ENCODE peak calls at places on chromosomes 16 and 17, in five cellular contexts. C, G, I, Q and P are unnamed samples.

GRCh38 chr16:81431554-81432353 is 12.9 kb upstream of the CMIP start:
- DNase-seq in G (no peak), I (no peak), Q (no peak), C (no peak), P (no peak)

GRCh38 chr17:56110463-56111138 is 42.7 kb upstream of the ANKFN1 start:
- DNase-seq in Q (no peak), C (no peak), G (no peak), I (no peak), P (peak)

GRCh38 chr17:72697602-72698146 is 394.8 kb downstream of the SLC39A11 start:
- DNase-seq in I (no peak), C (no peak), G (no peak), Q (no peak), P (no peak)

GRCh38 chr16:66250686-66251405 is 115.6 kb upstream of the CDH5 start:
- DNase-seq in I (no peak), G (no peak), Q (no peak), C (peak), P (no peak)

GRCh38 chr17:49972486-49973270 is 3.7 kb downstream of the DLX4 start:
- DNase-seq in I (no peak), G (no peak), C (no peak), Q (no peak), P (no peak)

GRCh38 chr17:76546556-76547182 is 6.8 kb downstream of the PRCD start:
- DNase-seq in Q (no peak), G (no peak), I (no peak), C (peak), P (peak)

GRCh38 chr16:89190150-89190958 is 10.0 kb downstream of the SLC22A31 start:
- DNase-seq in I (no peak), G (no peak), Q (no peak), C (no peak), P (no peak)

GRCh38 chr17:8079291-8080207 is 8.0 kb downstream of the ALOX12B start:
- DNase-seq in G (peak), C (peak), I (peak), Q (peak), P (no peak)

GRCh38 chr17:14019186-14019956 is 49.9 kb upstream of the COX10 start:
- DNase-seq in G (no peak), I (no peak), Q (no peak), C (peak), P (peak)

GRCh38 chr16:50740747-50741146 is 1.1 kb upstream of the CYLD start:
- DNase-seq in Q (no peak), C (peak), G (no peak), I (no peak), P (no peak)

GRCh38 chr17:74407384-74407783 is 24.5 kb upstream of the GPRC5C start:
- DNase-seq in C (no peak), G (no peak), Q (no peak), I (no peak), P (no peak)

GRCh38 chr17:14119546-14119945 is 50.2 kb downstream of the COX10 start:
- DNase-seq in Q (no peak), I (no peak), G (no peak), C (no peak), P (no peak)

GRCh38 chr17:82168568-82168967 is 44.1 kb downstream of the CCDC57 start:
- DNase-seq in G (no peak), I (no peak), C (no peak), Q (no peak), P (no peak)

GRCh38 chr16:19474617-19475016 is 47.3 kb downstream of the GDE1 start:
- DNase-seq in C (no peak), Q (no peak), G (no peak), I (no peak), P (no peak)

GRCh38 chr17:17119106-17119505 is 76.8 kb downstream of the MPRIP start:
- DNase-seq in G (no peak), I (no peak), Q (no peak), C (no peak), P (no peak)

GRCh38 chr16:4984174-4985000 is 26.3 kb downstream of the SEC14L5 start:
- DNase-seq in Q (no peak), G (no peak), I (no peak), C (no peak), P (no peak)

GRCh38 chr16:964696-965395 is 5.9 kb downstream of the LMF1 start:
- DNase-seq in Q (no peak), C (no peak), G (peak), I (no peak), P (peak)

GRCh38 chr17:6110592-6110991 is 40.4 kb downstream of the WSCD1 start:
- DNase-seq in Q (no peak), G (no peak), C (peak), I (no peak), P (no peak)

GRCh38 chr17:42680331-42680808 is 1.3 kb downstream of the CCR10 start:
- DNase-seq in I (no peak), Q (no peak), G (no peak), C (no peak), P (no peak)

GRCh38 chr16:14024300-14024699 is 46.8 kb upstream of the MRTFB start:
- DNase-seq in I (no peak), G (no peak), C (no peak), Q (no peak), P (no peak)

GRCh38 chr17:30429155-30429554 is 48.1 kb upstream of the GOSR1 start:
- DNase-seq in Q (no peak), I (no peak), G (no peak), C (no peak), P (no peak)

GRCh38 chr16:7921360-7921759 is 588.7 kb downstream of the RBFOX1 start:
- DNase-seq in C (no peak), G (no peak), Q (no peak), I (no peak), P (no peak)

GRCh38 chr17:78993241-78993956 is 13.7 kb upstream of the LGALS3BP start:
- DNase-seq in G (no peak), Q (no peak), I (peak), C (no peak), P (no peak)